ENCODE peak calls at places on chromosomes 2 and 18, in six cellular contexts. O is PC-3, L is adrenal gland, T is tibial nerve, R is MV-4-11, W is NCI-H748 treated with DMSO at 0.1 percent for 48 hours. A is an unnamed sample.

GRCh38 chr2:66512626-66513025 is 77.7 kb downstream of the MEIS1 start:
- DNase-seq in W (no peak), O (no peak), T (no peak), R (no peak), L (no peak), A (peak)

GRCh38 chr18:48884306-48885235 is 66.2 kb downstream of the SMAD7 start:
- DNase-seq in W (no peak), O (no peak), L (peak), T (no peak), R (no peak), A (no peak)

GRCh38 chr2:111226797-111227700 is 106.3 kb downstream of the BCL2L11 start:
- DNase-seq in T (no peak), L (no peak), W (no peak), O (peak), R (peak), A (peak)

GRCh38 chr2:56102098-56102497 is 81.7 kb upstream of the CCDC85A start:
- DNase-seq in W (no peak), O (no peak), L (no peak), R (no peak), T (no peak), A (no peak)

GRCh38 chr2:48312126-48312525 is 217.8 kb upstream of the STON1 start:
- DNase-seq in L (no peak), R (no peak), O (peak), W (no peak), T (no peak), A (no peak)

GRCh38 chr2:16281451-16282330 is 341.3 kb downstream of the MYCN start:
- DNase-seq in W (peak), T (no peak), R (peak), O (peak), L (peak), A (no peak)

GRCh38 chr2:234621120-234621519 is 124.2 kb upstream of the ARL4C start:
- DNase-seq in L (no peak), T (no peak), R (no peak), W (no peak), O (no peak), A (no peak)

GRCh38 chr2:215917953-215918620 is 95.3 kb downstream of the MREG start:
- DNase-seq in W (peak), T (no peak), O (peak), L (no peak), R (peak), A (peak)

GRCh38 chr18:55500316-55501086 is 87.5 kb downstream of the TCF4 start:
- DNase-seq in W (no peak), O (peak), L (no peak), T (no peak), R (no peak), A (peak)

GRCh38 chr2:181399046-181399445 is 58.1 kb upstream of the ITGA4 start:
- DNase-seq in O (no peak), L (no peak), W (no peak), T (no peak), R (no peak), A (no peak)

GRCh38 chr2:71691747-71692455 is 238.5 kb downstream of the DYSF start:
- DNase-seq in R (no peak), W (no peak), T (no peak), O (no peak), L (no peak), A (no peak)

GRCh38 chr2:191795711-191796110 is 51.2 kb downstream of the CAVIN2 start:
- DNase-seq in R (no peak), W (no peak), O (no peak), T (no peak), L (no peak), A (no peak)

GRCh38 chr18:9684901-9685738 is 23.0 kb upstream of the RAB31 start:
- DNase-seq in L (no peak), O (no peak), W (no peak), T (no peak), R (peak), A (peak)

GRCh38 chr2:137173514-137173913 is 408.2 kb downstream of the THSD7B start:
- DNase-seq in O (peak), W (no peak), R (peak), L (no peak), T (no peak), A (no peak)

GRCh38 chr18:47730795-47731194 is 199.7 kb downstream of the SMAD2 start:
- DNase-seq in L (no peak), O (no peak), W (no peak), T (no peak), R (no peak), A (peak)

GRCh38 chr2:96933528-96933927 is 52.9 kb downstream of the FAM178B start:
- DNase-seq in T (no peak), O (no peak), R (no peak), L (no peak), W (no peak), A (no peak)

GRCh38 chr2:214765180-214765579 is 44.3 kb downstream of the BARD1 start:
- DNase-seq in W (no peak), R (no peak), O (no peak), T (no peak), L (no peak), A (no peak)

GRCh38 chr2:147945660-147946059 is 74.9 kb downstream of the ORC4 start:
- DNase-seq in L (no peak), R (no peak), O (no peak), T (no peak), W (no peak), A (peak)

GRCh38 chr2:8524823-8525222 is 157.0 kb upstream of the ID2 start:
- DNase-seq in T (no peak), W (no peak), O (no peak), R (no peak), L (no peak), A (no peak)

GRCh38 chr2:10009811-10010781 is 33.3 kb upstream of the KLF11 start:
- DNase-seq in W (no peak), R (no peak), T (no peak), O (peak), L (peak), A (peak)

GRCh38 chr2:23706613-23707078 is 220.3 kb downstream of the ATAD2B start:
- DNase-seq in O (no peak), T (no peak), W (no peak), L (no peak), R (no peak), A (no peak)

GRCh38 chr18:31835528-31836138 is 75.0 kb upstream of the SLC25A52 start:
- DNase-seq in W (no peak), O (no peak), T (no peak), R (no peak), L (no peak), A (peak)

GRCh38 chr2:97963079-97963406 is 32.7 kb downstream of the TMEM131 start:
- DNase-seq in T (no peak), O (no peak), R (no peak), L (no peak), W (no peak), A (no peak)

GRCh38 chr2:74461187-74462053 is 3.2 kb downstream of the WBP1 start:
- DNase-seq in W (no peak), O (no peak), L (no peak), R (no peak), T (no peak), A (no peak)

GRCh38 chr2:10257500-10258147 is 45.1 kb upstream of the HPCAL1 start:
- DNase-seq in R (no peak), T (no peak), O (no peak), L (no peak), W (no peak), A (no peak)

GRCh38 chr2:241983571-241984270 is 114.2 kb downstream of the RTP5 start:
- DNase-seq in O (no peak), T (no peak), W (no peak), L (peak), R (no peak), A (no peak)

GRCh38 chr2:64036343-64036742 is 17.1 kb upstream of the VPS54 start:
- DNase-seq in O (peak), W (peak), R (peak), L (no peak), T (no peak), A (peak)

GRCh38 chr2:242019344-242019743 is 149.8 kb downstream of the RTP5 start:
- DNase-seq in T (no peak), O (no peak), L (no peak), W (no peak), R (no peak), A (no peak)

GRCh38 chr2:189221811-189222210 is 42.2 kb upstream of the COL5A2 start:
- DNase-seq in R (no peak), O (peak), T (no peak), L (no peak), W (no peak), A (peak)

GRCh38 chr2:10575566-10576300 is 114.0 kb downstream of the NOL10 start:
- DNase-seq in R (no peak), O (peak), W (no peak), L (no peak), T (no peak), A (peak)

GRCh38 chr2:239928457-239929350 is 96.4 kb downstream of the NDUFA10 start:
- DNase-seq in O (no peak), T (no peak), W (peak), L (peak), R (no peak), A (no peak)

GRCh38 chr2:195538937-195539336 is 118.1 kb upstream of the SLC39A10 start:
- DNase-seq in R (peak), O (no peak), T (no peak), L (no peak), W (no peak), A (no peak)

GRCh38 chr2:58991357-58991756 is 750.2 kb upstream of the FANCL start:
- DNase-seq in L (no peak), R (no peak), W (no peak), T (no peak), O (no peak), A (no peak)

GRCh38 chr2:40516604-40517003 is 64.7 kb upstream of the SLC8A1 start:
- DNase-seq in R (no peak), O (no peak), T (no peak), L (no peak), W (no peak), A (no peak)

GRCh38 chr2:238107525-238108422 is 7.6 kb downstream of the ESPNL start:
- DNase-seq in W (no peak), O (peak), R (peak), L (no peak), T (no peak), A (no peak)

GRCh38 chr2:74457129-74457548 is 1.1 kb upstream of the WBP1 start:
- DNase-seq in R (no peak), O (no peak), W (peak), L (peak), T (no peak), A (peak)

GRCh38 chr18:45197526-45197970 is 417.7 kb upstream of the SLC14A2 start:
- DNase-seq in W (no peak), R (no peak), L (no peak), T (no peak), O (peak), A (peak)

GRCh38 chr2:127516031-127516430 is 10.3 kb downstream of the IWS1 start:
- DNase-seq in O (no peak), R (no peak), T (no peak), L (no peak), W (no peak), A (peak)